ENCODE peak calls at places on chromosomes 3 and 15, in eight cellular contexts. One of them, this sample, is unnamed.

GRCh38 chr3:49701388-49702077 is 12.2 kb downstream of the RNF123 start:
- DNase-seq in neural progenitor cell: peak
- DNase-seq in DND-41: no peak
- DNase-seq in body of pancreas: no peak
- DNase-seq in MM.1S: no peak
- DNase-seq in fibroblast of pulmonary artery: no peak
- DNase-seq in AG09309: no peak
- DNase-seq in left ventricle myocardium inferior: no peak
- DNase-seq in this sample: no peak

GRCh38 chr3:126510323-126510910 is 7.2 kb downstream of the UROC1 start:
- DNase-seq in body of pancreas: no peak
- DNase-seq in left ventricle myocardium inferior: no peak
- DNase-seq in AG09309: no peak
- DNase-seq in fibroblast of pulmonary artery: no peak
- DNase-seq in DND-41: no peak
- DNase-seq in neural progenitor cell: no peak
- DNase-seq in MM.1S: no peak
- DNase-seq in this sample: no peak

GRCh38 chr3:58356054-58356453 is 23.4 kb downstream of the PXK start:
- DNase-seq in neural progenitor cell: no peak
- DNase-seq in fibroblast of pulmonary artery: no peak
- DNase-seq in body of pancreas: no peak
- DNase-seq in AG09309: no peak
- DNase-seq in DND-41: no peak
- DNase-seq in MM.1S: no peak
- DNase-seq in left ventricle myocardium inferior: no peak
- DNase-seq in this sample: no peak

GRCh38 chr3:71356272-71356671 is 227.3 kb downstream of the FOXP1 start:
- DNase-seq in fibroblast of pulmonary artery: no peak
- DNase-seq in MM.1S: no peak
- DNase-seq in neural progenitor cell: no peak
- DNase-seq in body of pancreas: no peak
- DNase-seq in AG09309: no peak
- DNase-seq in left ventricle myocardium inferior: no peak
- DNase-seq in DND-41: no peak
- DNase-seq in this sample: no peak

GRCh38 chr3:108178676-108179075 is 43.5 kb downstream of the IFT57 start:
- DNase-seq in neural progenitor cell: no peak
- DNase-seq in DND-41: no peak
- DNase-seq in MM.1S: no peak
- DNase-seq in fibroblast of pulmonary artery: peak
- DNase-seq in AG09309: no peak
- DNase-seq in body of pancreas: no peak
- DNase-seq in left ventricle myocardium inferior: no peak
- DNase-seq in this sample: peak

GRCh38 chr15:52783191-52783829 is 6.8 kb downstream of the ONECUT1 start:
- DNase-seq in MM.1S: no peak
- DNase-seq in AG09309: no peak
- DNase-seq in neural progenitor cell: peak
- DNase-seq in fibroblast of pulmonary artery: peak
- DNase-seq in body of pancreas: peak
- DNase-seq in left ventricle myocardium inferior: no peak
- DNase-seq in DND-41: no peak
- DNase-seq in this sample: no peak

GRCh38 chr3:104673981-104674380 is 692.7 kb upstream of the ALCAM start:
- DNase-seq in neural progenitor cell: no peak
- DNase-seq in fibroblast of pulmonary artery: peak
- DNase-seq in left ventricle myocardium inferior: no peak
- DNase-seq in body of pancreas: no peak
- DNase-seq in AG09309: no peak
- DNase-seq in MM.1S: no peak
- DNase-seq in DND-41: no peak
- DNase-seq in this sample: peak

GRCh38 chr15:90716317-90716975 is 700 bp upstream of the BLM start:
- DNase-seq in neural progenitor cell: no peak
- DNase-seq in AG09309: no peak
- DNase-seq in MM.1S: no peak
- DNase-seq in fibroblast of pulmonary artery: peak
- DNase-seq in DND-41: no peak
- DNase-seq in left ventricle myocardium inferior: no peak
- DNase-seq in body of pancreas: no peak
- DNase-seq in this sample: no peak

GRCh38 chr15:90650117-90650955 is 66.8 kb upstream of the BLM start:
- DNase-seq in body of pancreas: no peak
- DNase-seq in fibroblast of pulmonary artery: peak
- DNase-seq in DND-41: no peak
- DNase-seq in neural progenitor cell: no peak
- DNase-seq in left ventricle myocardium inferior: no peak
- DNase-seq in MM.1S: no peak
- DNase-seq in AG09309: no peak
- DNase-seq in this sample: peak

GRCh38 chr3:186705882-186706780 is 11.0 kb upstream of the KNG1 start:
- DNase-seq in AG09309: no peak
- DNase-seq in fibroblast of pulmonary artery: no peak
- DNase-seq in DND-41: peak
- DNase-seq in neural progenitor cell: no peak
- DNase-seq in MM.1S: peak
- DNase-seq in body of pancreas: no peak
- DNase-seq in left ventricle myocardium inferior: no peak
- DNase-seq in this sample: no peak

GRCh38 chr15:43518073-43518761 is 809 bp downstream of the MAP1A start:
- DNase-seq in body of pancreas: no peak
- DNase-seq in neural progenitor cell: peak
- DNase-seq in DND-41: peak
- DNase-seq in AG09309: no peak
- DNase-seq in fibroblast of pulmonary artery: peak
- DNase-seq in left ventricle myocardium inferior: no peak
- DNase-seq in MM.1S: no peak
- DNase-seq in this sample: peak

GRCh38 chr15:43776101-43776717 is 557 bp downstream of the ELL3 start:
- DNase-seq in AG09309: no peak
- DNase-seq in fibroblast of pulmonary artery: no peak
- DNase-seq in body of pancreas: peak
- DNase-seq in left ventricle myocardium inferior: no peak
- DNase-seq in DND-41: peak
- DNase-seq in neural progenitor cell: peak
- DNase-seq in MM.1S: no peak
- DNase-seq in this sample: no peak

GRCh38 chr3:73255609-73256029 is 194.2 kb downstream of the EBLN2 start:
- DNase-seq in left ventricle myocardium inferior: no peak
- DNase-seq in DND-41: no peak
- DNase-seq in neural progenitor cell: no peak
- DNase-seq in AG09309: peak
- DNase-seq in fibroblast of pulmonary artery: peak
- DNase-seq in body of pancreas: no peak
- DNase-seq in MM.1S: no peak
- DNase-seq in this sample: peak

GRCh38 chr3:111794701-111795100 is 64.4 kb upstream of the PHLDB2 start:
- DNase-seq in DND-41: no peak
- DNase-seq in AG09309: peak
- DNase-seq in neural progenitor cell: no peak
- DNase-seq in MM.1S: no peak
- DNase-seq in left ventricle myocardium inferior: no peak
- DNase-seq in body of pancreas: no peak
- DNase-seq in fibroblast of pulmonary artery: no peak
- DNase-seq in this sample: no peak

GRCh38 chr3:131786386-131786785 is 248.4 kb downstream of the CPNE4 start:
- DNase-seq in AG09309: no peak
- DNase-seq in body of pancreas: no peak
- DNase-seq in DND-41: no peak
- DNase-seq in left ventricle myocardium inferior: no peak
- DNase-seq in neural progenitor cell: no peak
- DNase-seq in MM.1S: no peak
- DNase-seq in fibroblast of pulmonary artery: no peak
- DNase-seq in this sample: no peak

GRCh38 chr3:62926494-62926893 is 51.3 kb upstream of the CADPS start:
- DNase-seq in DND-41: no peak
- DNase-seq in MM.1S: no peak
- DNase-seq in fibroblast of pulmonary artery: no peak
- DNase-seq in left ventricle myocardium inferior: no peak
- DNase-seq in body of pancreas: no peak
- DNase-seq in neural progenitor cell: peak
- DNase-seq in AG09309: no peak
- DNase-seq in this sample: no peak
- TF ChIP-seq CTCF in DND-41: peak
- TF ChIP-seq CTCF in MM.1S: no peak
- TF ChIP-seq CTCF in fibroblast of pulmonary artery: no peak
- TF ChIP-seq CTCF in left ventricle myocardium inferior: peak
- TF ChIP-seq CTCF in body of pancreas: no peak
- TF ChIP-seq CTCF in neural progenitor cell: peak
- TF ChIP-seq CTCF in AG09309: no peak
- TF ChIP-seq CTCF in this sample: no peak

GRCh38 chr3:142968319-142968718 is 4.8 kb upstream of the PAQR9 start:
- DNase-seq in neural progenitor cell: no peak
- DNase-seq in MM.1S: no peak
- DNase-seq in body of pancreas: no peak
- DNase-seq in DND-41: no peak
- DNase-seq in AG09309: no peak
- DNase-seq in left ventricle myocardium inferior: no peak
- DNase-seq in fibroblast of pulmonary artery: no peak
- DNase-seq in this sample: no peak
- H3K4me3 ChIP-seq in neural progenitor cell: no peak
- H3K4me3 ChIP-seq in MM.1S: no peak
- H3K4me3 ChIP-seq in body of pancreas: no peak
- H3K4me3 ChIP-seq in DND-41: no peak
- H3K4me3 ChIP-seq in AG09309: no peak
- H3K4me3 ChIP-seq in left ventricle myocardium inferior: no peak
- H3K4me3 ChIP-seq in fibroblast of pulmonary artery: no peak
- H3K4me3 ChIP-seq in this sample: no peak

GRCh38 chr3:156551746-156552145 is 3.2 kb downstream of the SSR3 start:
- DNase-seq in DND-41: no peak
- DNase-seq in fibroblast of pulmonary artery: peak
- DNase-seq in AG09309: peak
- DNase-seq in neural progenitor cell: no peak
- DNase-seq in body of pancreas: no peak
- DNase-seq in MM.1S: no peak
- DNase-seq in left ventricle myocardium inferior: no peak
- DNase-seq in this sample: peak

GRCh38 chr3:156554515-156554841 is 439 bp downstream of the SSR3 start:
- DNase-seq in left ventricle myocardium inferior: no peak
- DNase-seq in neural progenitor cell: no peak
- DNase-seq in AG09309: no peak
- DNase-seq in body of pancreas: no peak
- DNase-seq in MM.1S: no peak
- DNase-seq in DND-41: no peak
- DNase-seq in fibroblast of pulmonary artery: no peak
- DNase-seq in this sample: peak

GRCh38 chr3:156553705-156554356 is 1.1 kb downstream of the SSR3 start:
- DNase-seq in DND-41: peak
- DNase-seq in fibroblast of pulmonary artery: peak
- DNase-seq in body of pancreas: peak
- DNase-seq in AG09309: peak
- DNase-seq in left ventricle myocardium inferior: no peak
- DNase-seq in MM.1S: peak
- DNase-seq in neural progenitor cell: no peak
- DNase-seq in this sample: peak

GRCh38 chr3:156552973-156553372 is 1.9 kb downstream of the SSR3 start:
- DNase-seq in fibroblast of pulmonary artery: no peak
- DNase-seq in DND-41: no peak
- DNase-seq in MM.1S: no peak
- DNase-seq in AG09309: no peak
- DNase-seq in body of pancreas: no peak
- DNase-seq in left ventricle myocardium inferior: no peak
- DNase-seq in neural progenitor cell: no peak
- DNase-seq in this sample: no peak

DNA sequence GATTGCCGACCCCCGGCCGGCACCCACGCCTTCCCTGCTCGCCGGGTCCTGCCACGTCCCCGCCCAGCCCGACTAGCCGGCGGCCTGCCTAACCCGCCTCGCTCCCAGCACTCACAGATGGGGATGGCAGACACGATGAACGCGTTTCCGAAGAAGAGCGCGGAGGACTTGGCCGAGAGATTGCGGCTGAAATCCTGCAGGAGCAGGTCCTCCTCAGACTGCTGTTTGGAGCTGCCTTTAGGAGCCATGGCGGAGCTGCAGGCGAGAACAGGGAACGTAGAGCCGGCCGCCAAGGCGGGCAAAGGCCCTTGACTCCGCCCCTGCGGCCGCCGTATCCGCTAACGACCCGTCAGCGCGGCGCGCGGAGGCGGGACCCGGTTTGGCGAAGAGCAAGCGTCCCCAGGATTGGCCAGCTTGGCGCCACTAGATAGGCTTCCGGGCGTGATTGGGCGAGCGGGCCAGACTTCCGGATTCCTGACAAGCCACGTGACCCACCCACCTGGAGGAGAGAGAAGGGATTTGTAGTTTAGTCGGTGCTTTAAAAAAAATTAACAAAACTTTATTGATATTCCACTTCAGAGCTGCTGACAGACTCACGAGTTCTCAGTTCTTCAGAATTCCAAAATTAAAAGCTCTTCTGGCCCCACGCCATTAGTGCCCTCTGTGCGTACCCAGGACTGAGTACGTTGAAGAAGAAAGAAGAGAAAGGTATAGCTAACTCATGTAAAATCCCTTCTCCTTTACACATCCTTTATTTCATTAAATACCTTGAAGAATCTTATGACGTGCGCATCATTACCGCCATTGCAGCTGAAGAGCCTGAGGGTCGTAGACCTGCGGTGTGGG is at the start of gene SSR3:
- DNase-seq in AG09309: peak
- DNase-seq in neural progenitor cell: peak
- DNase-seq in body of pancreas: peak
- DNase-seq in MM.1S: peak
- DNase-seq in DND-41: peak
- DNase-seq in left ventricle myocardium inferior: peak
- DNase-seq in fibroblast of pulmonary artery: peak
- DNase-seq in this sample: peak
- TF ChIP-seq CTCF in AG09309: peak
- TF ChIP-seq CTCF in neural progenitor cell: peak
- TF ChIP-seq CTCF in body of pancreas: peak
- TF ChIP-seq CTCF in MM.1S: no peak
- TF ChIP-seq CTCF in DND-41: no peak
- TF ChIP-seq CTCF in left ventricle myocardium inferior: peak
- TF ChIP-seq CTCF in fibroblast of pulmonary artery: no peak
- TF ChIP-seq CTCF in this sample: no peak

GRCh38 chr3:25782938-25783660 is at the start of gene NGLY1:
- DNase-seq in neural progenitor cell: peak
- DNase-seq in DND-41: peak
- DNase-seq in fibroblast of pulmonary artery: peak
- DNase-seq in AG09309: peak
- DNase-seq in body of pancreas: peak
- DNase-seq in left ventricle myocardium inferior: peak
- DNase-seq in MM.1S: peak
- DNase-seq in this sample: peak

GRCh38 chr3:25780618-25781017 is 2.6 kb downstream of the NGLY1 start:
- DNase-seq in AG09309: no peak
- DNase-seq in fibroblast of pulmonary artery: no peak
- DNase-seq in DND-41: no peak
- DNase-seq in body of pancreas: no peak
- DNase-seq in MM.1S: no peak
- DNase-seq in left ventricle myocardium inferior: no peak
- DNase-seq in neural progenitor cell: no peak
- DNase-seq in this sample: no peak

GRCh38 chr3:25782636-25782937 is 656 bp downstream of the NGLY1 start:
- DNase-seq in fibroblast of pulmonary artery: no peak
- DNase-seq in MM.1S: no peak
- DNase-seq in left ventricle myocardium inferior: no peak
- DNase-seq in neural progenitor cell: no peak
- DNase-seq in AG09309: no peak
- DNase-seq in body of pancreas: no peak
- DNase-seq in DND-41: no peak
- DNase-seq in this sample: no peak

GRCh38 chr3:25781758-25782594 is 1.3 kb downstream of the NGLY1 start:
- DNase-seq in body of pancreas: no peak
- DNase-seq in AG09309: no peak
- DNase-seq in DND-41: no peak
- DNase-seq in fibroblast of pulmonary artery: no peak
- DNase-seq in left ventricle myocardium inferior: no peak
- DNase-seq in neural progenitor cell: peak
- DNase-seq in MM.1S: no peak
- DNase-seq in this sample: no peak

GRCh38 chr3:25781145-25781757 is 2.0 kb downstream of the NGLY1 start:
- DNase-seq in fibroblast of pulmonary artery: no peak
- DNase-seq in neural progenitor cell: no peak
- DNase-seq in body of pancreas: no peak
- DNase-seq in MM.1S: no peak
- DNase-seq in left ventricle myocardium inferior: no peak
- DNase-seq in DND-41: no peak
- DNase-seq in AG09309: no peak
- DNase-seq in this sample: no peak
- H3K4me3 ChIP-seq in fibroblast of pulmonary artery: no peak
- H3K4me3 ChIP-seq in neural progenitor cell: peak
- H3K4me3 ChIP-seq in body of pancreas: no peak
- H3K4me3 ChIP-seq in MM.1S: peak
- H3K4me3 ChIP-seq in left ventricle myocardium inferior: no peak
- H3K4me3 ChIP-seq in DND-41: no peak
- H3K4me3 ChIP-seq in AG09309: no peak
- H3K4me3 ChIP-seq in this sample: no peak

This sample was measured in astrocyte of the spinal cord.